ENCODE peak calls at places on chromosomes 11 and 22, in six cellular contexts. P, D, C, I, Z and F are unnamed samples.

GRCh38 chr22:35883028-35883620 is 145.5 kb downstream of the RBFOX2 start:
- DNase-seq in P (no peak), D (peak; percentile 7), C (no peak), I (peak; percentile 55), Z (no peak), F (no peak)

GRCh38 chr22:31106651-31107205 is 640 bp downstream of the SELENOM start:
- DNase-seq in P (no peak), D (peak; percentile 21), C (no peak), I (peak; percentile 55), Z (peak; percentile 82), F (peak; percentile 70)

GRCh38 chr11:82756765-82757650 is 23.3 kb upstream of the FAM181B start:
- DNase-seq in P (no peak), D (no peak), C (no peak), I (no peak), Z (no peak), F (no peak)

GRCh38 chr11:65780770-65781151 is at the start of gene AP5B1:
- DNase-seq in P (peak; percentile 78), D (peak; percentile 61), C (peak; percentile 65), I (peak; percentile 41), Z (peak; percentile 76), F (peak; percentile 61)

GRCh38 chr11:61791737-61792309 is 576 bp downstream of the TMEM258 start:
- DNase-seq in P (peak; percentile 76), D (peak; percentile 80), C (no peak), I (peak; percentile 95), Z (peak; percentile 90), F (peak; percentile 78)

GRCh38 chr11:95563173-95563572 is 226.4 kb downstream of the FAM76B start:
- DNase-seq in P (no peak), D (no peak), C (no peak), I (peak; percentile 21), Z (no peak), F (no peak)

GRCh38 chr22:38732251-38732815 is 23.5 kb downstream of the SUN2 start:
- DNase-seq in P (peak; percentile 79), D (no peak), C (no peak), I (no peak), Z (no peak), F (peak; percentile 31)

GRCh38 chr11:11553595-11553994 is 68.2 kb downstream of the GALNT18 start:
- DNase-seq in P (no peak), D (no peak), C (no peak), I (no peak), Z (no peak), F (no peak)

GRCh38 chr11:65558002-65558784 is at the start of gene LTBP3:
- DNase-seq in P (peak; percentile 87), D (peak; percentile 64), C (peak; percentile 72), I (peak; percentile 71), Z (peak; percentile 94), F (peak; percentile 86)

GRCh38 chr11:65785329-65786007 is 1.4 kb upstream of the OVOL1 start:
- DNase-seq in P (no peak), D (no peak), C (no peak), I (no peak), Z (no peak), F (no peak)

GRCh38 chr11:115672999-115673411 is 168.8 kb upstream of the CADM1 start:
- DNase-seq in P (no peak), D (no peak), C (no peak), I (peak; percentile 73), Z (peak; percentile 72), F (no peak)

GRCh38 chr11:13354335-13354734 is 76.7 kb downstream of the BMAL1 start:
- DNase-seq in P (no peak), D (peak; percentile 31), C (no peak), I (peak; percentile 29), Z (no peak), F (no peak)

GRCh38 chr11:131867457-131868257 is 497.2 kb downstream of the NTM start:
- DNase-seq in P (peak; percentile 34), D (peak; percentile 16), C (peak; percentile 86), I (peak; percentile 89), Z (peak; percentile 84), F (no peak)

GRCh38 chr11:32005786-32006406 is 85.0 kb upstream of the RCN1 start:
- DNase-seq in P (no peak), D (no peak), C (no peak), I (peak; percentile 8), Z (no peak), F (no peak)

GRCh38 chr22:49369726-49370717 is 457.7 kb downstream of the BRD1 start:
- DNase-seq in P (peak; percentile 15), D (no peak), C (peak; percentile 37), I (no peak), Z (no peak), F (no peak)

GRCh38 chr11:44673691-44674090 is 53.1 kb upstream of the TSPAN18 start:
- DNase-seq in P (no peak), D (no peak), C (no peak), I (no peak), Z (no peak), F (no peak)

GRCh38 chr11:25068451-25068850 is 571.6 kb downstream of the LUZP2 start:
- DNase-seq in P (no peak), D (no peak), C (no peak), I (no peak), Z (no peak), F (no peak)

GRCh38 chr11:47308050-47308823 is 38.3 kb downstream of the MADD start:
- DNase-seq in P (no peak), D (no peak), C (no peak), I (no peak), Z (no peak), F (no peak)

GRCh38 chr11:82355313-82355823 is 378.3 kb downstream of the FAM181B start:
- DNase-seq in P (no peak), D (no peak), C (no peak), I (no peak), Z (no peak), F (no peak)

GRCh38 chr11:68497761-68498160 is 37.2 kb downstream of the PPP6R3 start:
- DNase-seq in P (no peak), D (no peak), C (no peak), I (no peak), Z (no peak), F (no peak)

GRCh38 chr11:107719062-107719461 is 7.2 kb upstream of the SLN start:
- DNase-seq in P (no peak), D (no peak), C (no peak), I (no peak), Z (no peak), F (no peak)

GRCh38 chr11:2867722-2868548 is 17.6 kb downstream of the CDKN1C start:
- DNase-seq in P (no peak), D (no peak), C (no peak), I (no peak), Z (no peak), F (no peak)

GRCh38 chr22:37965940-37966664 is 12.6 kb downstream of the POLR2F start:
- DNase-seq in P (no peak), D (no peak), C (no peak), I (peak; percentile 11), Z (no peak), F (no peak)

GRCh38 chr22:19892249-19892879 is 37.7 kb upstream of the GNB1L start:
- DNase-seq in P (no peak), D (no peak), C (no peak), I (peak; percentile 53), Z (no peak), F (peak; percentile 81)

GRCh38 chr22:28000361-28000760 is 81.3 kb upstream of the PITPNB start:
- DNase-seq in P (no peak), D (no peak), C (no peak), I (no peak), Z (no peak), F (no peak)

GRCh38 chr11:114075891-114076441 is 16.5 kb downstream of the ZBTB16 start:
- DNase-seq in P (no peak), D (peak; percentile 30), C (peak; percentile 72), I (peak; percentile 24), Z (peak; percentile 77), F (no peak)

GRCh38 chr11:78800756-78801155 is 226.1 kb upstream of the NARS2 start:
- DNase-seq in P (no peak), D (no peak), C (no peak), I (no peak), Z (no peak), F (no peak)

GRCh38 chr11:100687032-100687629 is at the start of gene ARHGAP42:
- DNase-seq in P (peak; percentile 70), D (peak; percentile 74), C (peak; percentile 86), I (peak; percentile 48), Z (peak; percentile 77), F (peak; percentile 63)

GRCh38 chr22:26722159-26722558 is 64.8 kb downstream of the MIAT start:
- DNase-seq in P (no peak), D (peak; percentile 35), C (no peak), I (peak; percentile 63), Z (no peak), F (no peak)

GRCh38 chr11:28569099-28569498 is 460.9 kb downstream of the METTL15 start:
- DNase-seq in P (no peak), D (no peak), C (no peak), I (no peak), Z (no peak), F (no peak)
- TF ChIP-seq CTCF in P (no peak), D (no peak), C (no peak), I (no peak), Z (no peak), F (no peak)

GRCh38 chr11:111368285-111368560 is 10.9 kb downstream of the POU2AF1 start:
- DNase-seq in P (no peak), D (no peak), C (peak; percentile 8), I (no peak), Z (no peak), F (no peak)
- H3K4me3 ChIP-seq in P (no peak overlapping the region), D (no peak overlapping the region), C (no peak overlapping the region), I (no peak overlapping the region), Z (no peak overlapping the region), F (no peak overlapping the region)

GRCh38 chr22:17629167-17629489 is 579 bp upstream of the ATP6V1E1 start:
- DNase-seq in P (no peak), D (no peak), C (no peak), I (no peak), Z (no peak), F (no peak)
- TF ChIP-seq POLR2A in P (no peak), D (no peak), C (no peak), I (no peak), Z (no peak), F (no peak)

GRCh38 chr11:94131363-94132115 is 2.9 kb downstream of the PANX1 start:
- DNase-seq in P (no peak), D (no peak), C (peak; percentile 6), I (peak; percentile 50), Z (no peak), F (no peak)

GRCh38 chr11:94132823-94133408 is 4.3 kb downstream of the PANX1 start:
- DNase-seq in P (no peak), D (no peak), C (no peak), I (no peak), Z (no peak), F (no peak)

GRCh38 chr11:94133752-94134151 is 5.1 kb downstream of the PANX1 start:
- DNase-seq in P (no peak), D (no peak), C (no peak), I (no peak), Z (no peak), F (no peak)

GRCh38 chr11:94130589-94131362 is 2.1 kb downstream of the PANX1 start:
- DNase-seq in P (no peak), D (no peak), C (no peak), I (peak; percentile 89), Z (no peak), F (peak; percentile 67)

DNA sequence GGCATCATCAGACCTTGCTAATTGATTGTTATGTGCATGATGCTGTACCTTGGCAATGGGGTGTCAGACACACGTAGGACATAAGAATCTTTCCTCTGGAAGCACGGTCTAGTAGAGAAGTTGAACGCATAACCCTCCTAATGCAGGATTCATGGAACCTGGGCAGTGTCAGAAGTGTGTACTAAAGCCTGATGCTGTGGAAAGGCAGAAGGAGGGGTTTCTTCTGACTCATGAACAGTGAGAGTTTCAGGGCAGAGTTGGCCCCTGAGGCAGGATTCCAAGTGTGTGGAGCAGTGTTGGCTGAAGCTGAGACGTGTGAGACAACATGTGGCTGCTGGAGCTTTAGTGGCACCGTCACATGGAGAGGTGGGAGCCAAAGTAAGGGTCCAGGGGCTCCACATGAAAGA is 3.5 kb downstream of the PANX1 start:
- DNase-seq in P (no peak), D (no peak), C (peak; percentile 33), I (peak; percentile 94), Z (no peak), F (no peak)
- TF ChIP-seq CTCF in P (no peak), D (no peak), C (no peak), I (no peak), Z (no peak), F (no peak)